ENCODE peak calls at places on chromosomes 6 and 20, in eight cellular contexts. V, L, U, B, Q, N, A and H are unnamed samples.

GRCh38 chr6:148885920-148886845 is 139.4 kb downstream of the UST start:
- DNase-seq in B (no peak), N (peak), V (no peak), Q (no peak), A (no peak), U (no peak), L (no peak), H (peak)

GRCh38 chr6:150539568-150539967 is 60.1 kb upstream of the PLEKHG1 start:
- DNase-seq in N (no peak), L (no peak), A (no peak), U (no peak), V (no peak), B (no peak), Q (no peak), H (no peak)

GRCh38 chr20:41085606-41086005 is 51.7 kb upstream of the PLCG1 start:
- DNase-seq in N (no peak), V (no peak), A (no peak), L (no peak), U (no peak), B (no peak), Q (no peak), H (no peak)

GRCh38 chr6:89375902-89376301 is 23.4 kb upstream of the UBE2J1 start:
- DNase-seq in V (no peak), B (no peak), L (no peak), N (no peak), Q (no peak), U (no peak), A (no peak), H (no peak)

GRCh38 chr6:97460394-97460793 is 177.4 kb upstream of the MMS22L start:
- DNase-seq in B (no peak), Q (no peak), L (no peak), A (no peak), U (no peak), N (no peak), V (no peak), H (no peak)

GRCh38 chr6:122033564-122034181 is 365.8 kb upstream of the HSF2 start:
- DNase-seq in B (no peak), N (peak), U (no peak), A (peak), V (no peak), Q (no peak), L (no peak), H (peak)

GRCh38 chr6:133567656-133568055 is 321.3 kb upstream of the TCF21 start:
- DNase-seq in A (no peak), L (no peak), Q (no peak), N (no peak), B (no peak), U (no peak), V (no peak), H (no peak)

GRCh38 chr20:21102691-21103311 is 3.4 kb downstream of the LINC00237 start:
- DNase-seq in V (peak), N (no peak), A (peak), U (peak), B (no peak), L (no peak), Q (no peak), H (peak)

GRCh38 chr20:25187638-25188037 is 7.9 kb upstream of the ENTPD6 start:
- DNase-seq in A (no peak), B (no peak), V (no peak), Q (no peak), N (no peak), U (no peak), L (no peak), H (no peak)

GRCh38 chr20:36182604-36183154 is 28.1 kb downstream of the EPB41L1 start:
- DNase-seq in N (no peak), Q (no peak), L (no peak), V (no peak), A (no peak), B (no peak), U (no peak), H (no peak)

GRCh38 chr6:141050470-141050869 is 1082.3 kb upstream of the GJE1 start:
- DNase-seq in L (no peak), B (no peak), N (no peak), V (no peak), A (no peak), Q (no peak), U (no peak), H (no peak)

GRCh38 chr6:79073888-79074287 is 4.2 kb downstream of the PHIP start:
- DNase-seq in B (no peak), L (no peak), U (no peak), N (no peak), A (no peak), Q (no peak), V (no peak), H (peak)

GRCh38 chr6:35496851-35497570 is at the start of gene TEAD3:
- DNase-seq in B (peak), V (peak), U (peak), Q (peak), N (peak), A (peak), L (peak), H (peak)

GRCh38 chr20:50014570-50015562 is 32.1 kb downstream of the SNAI1 start:
- DNase-seq in Q (no peak), U (peak), N (no peak), L (no peak), V (no peak), B (no peak), A (peak), H (peak)

GRCh38 chr6:11601776-11602605 is 64.4 kb downstream of the TMEM170B start:
- DNase-seq in V (no peak), N (no peak), B (no peak), L (no peak), A (peak), U (no peak), Q (no peak), H (no peak)

GRCh38 chr20:47988601-47989116 is 203.4 kb upstream of the SULF2 start:
- DNase-seq in B (no peak), A (no peak), Q (no peak), V (no peak), N (no peak), L (no peak), U (no peak), H (no peak)

GRCh38 chr6:151065027-151065815 is 174.5 kb upstream of the AKAP12 start:
- DNase-seq in B (no peak), V (peak), U (no peak), Q (no peak), L (no peak), N (no peak), A (no peak), H (no peak)

GRCh38 chr6:148328876-148329567 is 13.6 kb upstream of the SASH1 start:
- DNase-seq in A (no peak), B (no peak), Q (no peak), L (no peak), N (no peak), U (no peak), V (no peak), H (no peak)

GRCh38 chr6:30447237-30447636 is 42.1 kb upstream of the HLA-E start:
- DNase-seq in L (no peak), Q (no peak), N (peak), A (peak), V (no peak), B (no peak), U (peak), H (peak)